ENCODE peak calls at places on chromosomes 4 and X, in five cellular contexts. Q, G, R, M and V are unnamed samples.

GRCh38 chrX:37349131-37350033 is at the start of gene PRRG1:
- DNase-seq in Q (peak), G (peak), R (peak), M (peak), V (peak)

GRCh38 chrX:2766921-2767320 is 15.1 kb downstream of the XG start:
- DNase-seq in Q (no peak), G (no peak), R (no peak), M (no peak), V (no peak)

GRCh38 chr4:120290553-120290952 is 223.9 kb upstream of the MAD2L1 start:
- DNase-seq in Q (no peak), G (no peak), R (no peak), M (no peak), V (no peak)

GRCh38 chr4:152935661-152936445 is at the start of gene FHDC1:
- DNase-seq in Q (peak), G (peak), R (peak), M (no peak), V (no peak)

GRCh38 chrX:120456973-120457372 is 12.1 kb downstream of the LAMP2 start:
- DNase-seq in Q (no peak), G (no peak), R (no peak), M (peak), V (no peak)

GRCh38 chr4:89482248-89482647 is 174.6 kb upstream of the GPRIN3 start:
- DNase-seq in Q (peak), G (no peak), R (no peak), M (peak), V (no peak)

GRCh38 chr4:152460488-152460887 is 75.4 kb downstream of the FBXW7 start:
- DNase-seq in Q (peak), G (no peak), R (no peak), M (peak), V (peak)

GRCh38 chr4:186514271-186514950 is 41.0 kb downstream of the MTNR1A start:
- DNase-seq in Q (no peak), G (no peak), R (no peak), M (no peak), V (no peak)

GRCh38 chr4:162506253-162506652 is 342.5 kb upstream of the FSTL5 start:
- DNase-seq in Q (no peak), G (no peak), R (no peak), M (peak), V (peak)

DNA sequence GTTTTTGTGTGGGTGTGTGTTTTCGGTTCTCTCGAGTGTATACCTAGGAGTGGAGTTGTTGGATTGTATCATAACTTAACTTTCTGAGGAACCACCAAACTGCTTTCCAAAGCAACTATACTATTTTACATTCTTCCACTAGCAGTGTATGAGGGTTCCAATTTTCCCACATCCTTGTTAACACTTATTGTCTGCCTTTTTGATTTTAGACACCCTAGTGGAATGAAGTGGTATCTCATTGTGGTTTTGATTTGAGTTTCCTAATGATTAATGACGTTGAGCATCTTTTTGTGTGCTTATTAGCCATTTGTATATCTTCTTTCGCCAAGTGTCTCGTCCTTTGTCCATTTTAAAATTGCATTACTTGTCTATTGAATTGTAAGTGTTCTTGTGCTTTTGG is 118.6 kb downstream of the REPS2 start:
- DNase-seq in Q (no peak), G (no peak), R (no peak), M (no peak), V (no peak)
- TF ChIP-seq CTCF in Q (no peak), G (no peak), R (no peak), M (no peak), V (no peak)

DNA sequence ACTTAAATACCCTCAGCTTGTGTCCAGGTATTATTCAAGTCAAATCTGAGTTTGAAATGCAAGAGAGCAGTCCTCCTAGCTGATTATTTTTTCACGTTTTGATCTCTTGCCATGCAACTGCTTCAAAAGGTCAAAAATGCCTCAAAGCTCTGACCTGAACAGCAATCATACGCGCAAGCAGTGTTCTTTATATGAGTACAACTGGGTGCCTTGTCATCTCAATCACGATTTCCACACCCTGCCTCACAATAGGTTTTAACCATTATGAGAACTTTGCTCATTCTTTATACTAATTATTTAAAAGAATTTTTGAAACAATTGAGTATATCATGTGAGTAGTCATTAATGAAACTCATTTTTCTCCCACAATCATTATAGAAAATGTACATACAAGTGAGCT is 649.1 kb downstream of the DMD start:
- DNase-seq in Q (no peak), G (no peak), R (no peak), M (no peak), V (no peak)
- TF ChIP-seq CTCF in Q (no peak), G (no peak), R (no peak), M (no peak), V (no peak)

DNA sequence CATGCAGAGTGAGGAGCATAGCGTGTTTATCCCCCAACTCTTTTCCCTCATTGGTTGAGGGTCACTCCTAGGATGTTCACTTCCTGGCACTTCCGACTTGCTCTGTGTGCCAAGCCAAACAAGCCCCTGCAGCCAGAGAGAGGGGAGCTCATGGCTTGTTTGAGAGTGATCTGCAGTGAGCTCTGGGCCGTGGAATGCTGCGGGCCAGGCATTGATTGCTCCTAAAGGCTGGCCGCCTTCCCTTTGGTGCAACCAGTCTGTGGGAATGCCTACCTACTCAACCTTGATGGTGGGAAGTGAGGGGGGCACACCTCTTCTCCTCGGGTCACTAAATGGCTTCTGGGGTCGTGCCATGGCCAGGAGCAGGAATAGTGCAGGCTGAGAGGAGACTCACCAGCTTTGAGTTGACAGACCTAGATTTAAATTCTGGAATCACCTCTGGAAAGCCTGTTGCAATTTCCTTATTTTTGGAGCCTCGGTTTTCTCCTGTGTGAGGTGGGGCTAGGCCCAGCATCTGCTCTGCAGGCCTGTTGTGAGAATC is 152.0 kb upstream of the STX18 start:
- DNase-seq in Q (no peak), G (no peak), R (no peak), M (no peak), V (no peak)
- TF ChIP-seq CTCF in Q (no peak), G (no peak), R (no peak), M (no peak), V (no peak)

GRCh38 chr4:7194251-7195137 is 2.2 kb downstream of the SORCS2 start:
- DNase-seq in Q (peak), G (peak), R (no peak), M (peak), V (no peak)
- TF ChIP-seq CTCF in Q (no peak), G (no peak), R (no peak), M (peak), V (peak)

DNA sequence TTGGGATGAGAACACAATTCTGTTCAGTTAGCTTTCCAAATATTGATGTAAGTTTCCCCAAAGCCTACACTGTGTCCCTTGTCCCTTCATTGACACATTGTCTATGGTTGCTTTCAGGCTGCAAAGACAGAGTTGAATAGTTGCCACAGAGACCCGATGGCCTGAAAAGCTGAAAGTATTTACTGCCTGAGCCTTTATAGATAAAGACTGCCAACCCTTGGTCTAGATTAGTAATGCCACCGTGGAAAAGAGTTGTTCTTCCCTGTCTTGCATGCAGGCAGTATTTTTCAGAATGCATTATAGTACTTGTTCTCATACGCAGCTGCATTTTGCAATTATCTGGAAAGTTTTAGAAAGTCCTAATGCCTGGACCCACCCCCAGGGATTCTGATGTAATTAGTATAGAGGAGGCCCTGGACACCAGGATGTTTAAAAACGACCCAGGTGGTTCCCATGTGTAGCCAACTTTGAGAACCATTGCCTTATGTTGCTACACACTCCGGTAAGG is 180.8 kb downstream of the FRMPD4 start:
- DNase-seq in Q (no peak), G (no peak), R (no peak), M (no peak), V (no peak)
- TF ChIP-seq CTCF in Q (no peak), G (no peak), R (no peak), M (no peak), V (no peak)